ENCODE peak calls at places on chromosomes 6 and 20, in six cellular contexts. D is sigmoid colon, E is renal cortical epithelial cell, N is T1000, I is HuH-7, T is neural progenitor cell. A is an unnamed sample.

GRCh38 chr6:32148722-32149576 is 2.8 kb downstream of the PRRT1 start:
- DNase-seq in D (no peak), E (peak), N (no peak), I (no peak), T (peak), A (no peak)

GRCh38 chr6:157228421-157229218 is 94.7 kb downstream of the TMEM242 start:
- DNase-seq in D (peak), E (no peak), N (no peak), I (no peak), T (peak), A (no peak)

GRCh38 chr6:106102034-106102433 is 15.9 kb downstream of the PRDM1 start:
- DNase-seq in D (no peak), E (no peak), N (no peak), I (no peak), T (no peak), A (no peak)

GRCh38 chr20:43731469-43731868 is 4.7 kb upstream of the GTSF1L start:
- DNase-seq in D (no peak), E (no peak), N (peak), I (no peak), T (no peak), A (no peak)

GRCh38 chr20:1448081-1448627 is 18.5 kb downstream of the NSFL1C start:
- DNase-seq in D (no peak), E (no peak), N (no peak), I (no peak), T (no peak), A (no peak)

GRCh38 chr6:45538636-45539035 is 160.9 kb upstream of the SUPT3H start:
- DNase-seq in D (peak), E (no peak), N (no peak), I (no peak), T (no peak), A (no peak)

GRCh38 chr20:1331101-1331500 is 2.2 kb upstream of the SDCBP2 start:
- DNase-seq in D (no peak), E (no peak), N (no peak), I (peak), T (no peak), A (no peak)

GRCh38 chr6:100721256-100721655 is 159.9 kb downstream of the ASCC3 start:
- DNase-seq in D (no peak), E (no peak), N (no peak), I (no peak), T (no peak), A (no peak)

GRCh38 chr6:15512126-15512525 is 150.7 kb downstream of the DTNBP1 start:
- DNase-seq in D (no peak), E (no peak), N (no peak), I (peak), T (peak), A (no peak)

GRCh38 chr20:19756756-19757486 is 1.1 kb upstream of the RIN2 start:
- DNase-seq in D (peak), E (no peak), N (no peak), I (no peak), T (no peak), A (no peak)

GRCh38 chr20:36303831-36304230 is 2.3 kb upstream of the DLGAP4 start:
- DNase-seq in D (no peak), E (no peak), N (no peak), I (no peak), T (no peak), A (no peak)

GRCh38 chr20:46212876-46213275 is 94.8 kb downstream of the CD40 start:
- DNase-seq in D (no peak), E (no peak), N (no peak), I (no peak), T (no peak), A (no peak)

GRCh38 chr6:170271771-170272314 is 19.0 kb downstream of the DLL1 start:
- DNase-seq in D (no peak), E (no peak), N (no peak), I (no peak), T (no peak), A (no peak)

GRCh38 chr20:18304618-18305017 is 16.3 kb downstream of the ZNF133 start:
- DNase-seq in D (no peak), E (no peak), N (no peak), I (peak), T (no peak), A (no peak)

GRCh38 chr6:138520463-138520862 is 21.2 kb upstream of the NHSL1 start:
- DNase-seq in D (no peak), E (peak), N (no peak), I (no peak), T (no peak), A (no peak)

GRCh38 chr6:38233161-38233791 is 406.5 kb downstream of the BTBD9 start:
- DNase-seq in D (no peak), E (no peak), N (no peak), I (no peak), T (no peak), A (no peak)

GRCh38 chr6:147078602-147079001 is 125.6 kb upstream of the STXBP5 start:
- DNase-seq in D (no peak), E (no peak), N (no peak), I (no peak), T (no peak), A (no peak)

GRCh38 chr6:75422024-75422639 is 71.5 kb downstream of the FILIP1 start:
- DNase-seq in D (no peak), E (peak), N (no peak), I (no peak), T (no peak), A (no peak)

GRCh38 chr6:141744194-141744925 is 388.4 kb upstream of the GJE1 start:
- DNase-seq in D (no peak), E (no peak), N (no peak), I (no peak), T (no peak), A (no peak)

GRCh38 chr6:97460394-97460793 is 177.4 kb upstream of the MMS22L start:
- DNase-seq in D (no peak), E (no peak), N (no peak), I (no peak), T (no peak), A (no peak)

GRCh38 chr6:111792914-111793700 is 80.1 kb downstream of the FYN start:
- DNase-seq in D (no peak), E (no peak), N (no peak), I (no peak), T (no peak), A (no peak)

GRCh38 chr6:129890164-129890563 is 29.0 kb upstream of the TMEM244 start:
- DNase-seq in D (no peak), E (peak), N (no peak), I (no peak), T (no peak), A (no peak)

GRCh38 chr6:146090474-146090873 is 61.6 kb downstream of the GRM1 start:
- DNase-seq in D (no peak), E (peak), N (peak), I (no peak), T (no peak), A (peak)

GRCh38 chr6:43172127-43173007 is 1.3 kb downstream of the SRF start:
- DNase-seq in D (peak), E (peak), N (no peak), I (no peak), T (peak), A (no peak)

GRCh38 chr6:100677240-100677639 is 203.9 kb downstream of the ASCC3 start:
- DNase-seq in D (no peak), E (no peak), N (no peak), I (no peak), T (no peak), A (no peak)

GRCh38 chr6:37442416-37443218 is 9.6 kb downstream of the CMTR1 start:
- DNase-seq in D (no peak), E (no peak), N (no peak), I (no peak), T (no peak), A (no peak)

GRCh38 chr6:26054659-26054936 is 32.6 kb upstream of the HFE start:
- DNase-seq in D (no peak), E (no peak), N (no peak), I (no peak), T (no peak), A (no peak)

GRCh38 chr6:9482030-9482731 is 932.7 kb downstream of the TFAP2A start:
- DNase-seq in D (no peak), E (peak), N (no peak), I (no peak), T (no peak), A (peak)

GRCh38 chr20:9878096-9878495 is 39.2 kb upstream of the PAK5 start:
- DNase-seq in D (no peak), E (no peak), N (no peak), I (no peak), T (no peak), A (no peak)

A was measured in epithelial cell of proximal tubule.